ENCODE peak calls at places on chromosomes 13 and 19, in six cellular contexts. One of them, this sample, is unnamed.
A peak's percentile ranks its signal among the peaks of the same experiment; 100 is the strongest.

GRCh38 chr13:62085832-62086231 is 670.2 kb upstream of the PCDH20 start:
- DNase-seq in activated T-cell treated with anti-CD3 and anti-CD28 coated beads, Interleukin-2, amount 50 U/mL, for 72 hours: no peak
- DNase-seq in Caco-2: no peak
- DNase-seq in HAP-1: no peak
- DNase-seq in ovary: no peak
- DNase-seq in NCI-H345: no peak
- DNase-seq in this sample: no peak

GRCh38 chr19:13019330-13019729 is 24.1 kb downstream of the NFIX start:
- DNase-seq in activated T-cell treated with anti-CD3 and anti-CD28 coated beads, Interleukin-2, amount 50 U/mL, for 72 hours: no peak
- DNase-seq in Caco-2: no peak
- DNase-seq in HAP-1: no peak
- DNase-seq in ovary: no peak
- DNase-seq in NCI-H345: no peak
- DNase-seq in this sample: no peak

GRCh38 chr19:5697022-5697889 is 7.2 kb downstream of the RPL36 start:
- DNase-seq in activated T-cell treated with anti-CD3 and anti-CD28 coated beads, Interleukin-2, amount 50 U/mL, for 72 hours: no peak
- DNase-seq in Caco-2: no peak
- DNase-seq in HAP-1: no peak
- DNase-seq in ovary: peak; percentile 8
- DNase-seq in NCI-H345: no peak
- DNase-seq in this sample: no peak

GRCh38 chr19:49889687-49890348 is 6.9 kb downstream of the IL4I1 start:
- DNase-seq in activated T-cell treated with anti-CD3 and anti-CD28 coated beads, Interleukin-2, amount 50 U/mL, for 72 hours: peak; percentile 86
- DNase-seq in Caco-2: peak; percentile 94
- DNase-seq in HAP-1: no peak
- DNase-seq in ovary: peak; percentile 73
- DNase-seq in NCI-H345: no peak
- DNase-seq in this sample: peak; percentile 75

GRCh38 chr13:98372886-98373285 is 195.8 kb upstream of the RNF113B start:
- DNase-seq in activated T-cell treated with anti-CD3 and anti-CD28 coated beads, Interleukin-2, amount 50 U/mL, for 72 hours: no peak
- DNase-seq in Caco-2: no peak
- DNase-seq in HAP-1: no peak
- DNase-seq in ovary: no peak
- DNase-seq in NCI-H345: no peak
- DNase-seq in this sample: no peak

GRCh38 chr19:29670255-29670654 is 5.0 kb downstream of the PLEKHF1 start:
- DNase-seq in activated T-cell treated with anti-CD3 and anti-CD28 coated beads, Interleukin-2, amount 50 U/mL, for 72 hours: no peak
- DNase-seq in Caco-2: no peak
- DNase-seq in HAP-1: no peak
- DNase-seq in ovary: no peak
- DNase-seq in NCI-H345: no peak
- DNase-seq in this sample: no peak

GRCh38 chr19:19321143-19321577 is 531 bp downstream of the MAU2 start:
- DNase-seq in activated T-cell treated with anti-CD3 and anti-CD28 coated beads, Interleukin-2, amount 50 U/mL, for 72 hours: no peak
- DNase-seq in Caco-2: peak; percentile 43
- DNase-seq in HAP-1: peak; percentile 31
- DNase-seq in ovary: no peak
- DNase-seq in NCI-H345: no peak
- DNase-seq in this sample: no peak

GRCh38 chr13:36725936-36726335 is 52.1 kb downstream of the SERTM1 start:
- DNase-seq in activated T-cell treated with anti-CD3 and anti-CD28 coated beads, Interleukin-2, amount 50 U/mL, for 72 hours: no peak
- DNase-seq in Caco-2: no peak
- DNase-seq in HAP-1: no peak
- DNase-seq in ovary: no peak
- DNase-seq in NCI-H345: no peak
- DNase-seq in this sample: no peak

GRCh38 chr13:31115616-31116015 is 46.1 kb downstream of the HSPH1 start:
- DNase-seq in activated T-cell treated with anti-CD3 and anti-CD28 coated beads, Interleukin-2, amount 50 U/mL, for 72 hours: no peak
- DNase-seq in Caco-2: no peak
- DNase-seq in HAP-1: no peak
- DNase-seq in ovary: no peak
- DNase-seq in NCI-H345: peak; percentile 44
- DNase-seq in this sample: no peak

GRCh38 chr13:113229791-113230190 is 20.4 kb downstream of the CUL4A start:
- DNase-seq in activated T-cell treated with anti-CD3 and anti-CD28 coated beads, Interleukin-2, amount 50 U/mL, for 72 hours: no peak
- DNase-seq in Caco-2: no peak
- DNase-seq in HAP-1: no peak
- DNase-seq in ovary: no peak
- DNase-seq in NCI-H345: no peak
- DNase-seq in this sample: no peak

GRCh38 chr19:16541526-16542044 is 652 bp downstream of the CHERP start:
- DNase-seq in activated T-cell treated with anti-CD3 and anti-CD28 coated beads, Interleukin-2, amount 50 U/mL, for 72 hours: peak; percentile 23
- DNase-seq in Caco-2: peak; percentile 13
- DNase-seq in HAP-1: no peak
- DNase-seq in ovary: no peak
- DNase-seq in NCI-H345: no peak
- DNase-seq in this sample: no peak

GRCh38 chr13:60139272-60139671 is 24.5 kb downstream of the DIAPH3 start:
- DNase-seq in activated T-cell treated with anti-CD3 and anti-CD28 coated beads, Interleukin-2, amount 50 U/mL, for 72 hours: no peak
- DNase-seq in Caco-2: no peak
- DNase-seq in HAP-1: no peak
- DNase-seq in ovary: no peak
- DNase-seq in NCI-H345: no peak
- DNase-seq in this sample: no peak

GRCh38 chr13:96816261-96816660 is 178.0 kb downstream of the OXGR1 start:
- DNase-seq in activated T-cell treated with anti-CD3 and anti-CD28 coated beads, Interleukin-2, amount 50 U/mL, for 72 hours: no peak
- DNase-seq in Caco-2: no peak
- DNase-seq in HAP-1: no peak
- DNase-seq in ovary: no peak
- DNase-seq in NCI-H345: no peak
- DNase-seq in this sample: no peak

GRCh38 chr13:91359566-91359965 is 12.1 kb downstream of the MIR17HG start:
- DNase-seq in activated T-cell treated with anti-CD3 and anti-CD28 coated beads, Interleukin-2, amount 50 U/mL, for 72 hours: no peak
- DNase-seq in Caco-2: no peak
- DNase-seq in HAP-1: no peak
- DNase-seq in ovary: no peak
- DNase-seq in NCI-H345: no peak
- DNase-seq in this sample: no peak

GRCh38 chr19:5150902-5151741 is 182.2 kb downstream of the KDM4B start:
- DNase-seq in activated T-cell treated with anti-CD3 and anti-CD28 coated beads, Interleukin-2, amount 50 U/mL, for 72 hours: no peak
- DNase-seq in Caco-2: no peak
- DNase-seq in HAP-1: no peak
- DNase-seq in ovary: no peak
- DNase-seq in NCI-H345: no peak
- DNase-seq in this sample: no peak

GRCh38 chr13:24742294-24742693 is 21.7 kb upstream of the RNF17 start:
- DNase-seq in activated T-cell treated with anti-CD3 and anti-CD28 coated beads, Interleukin-2, amount 50 U/mL, for 72 hours: no peak
- DNase-seq in Caco-2: no peak
- DNase-seq in HAP-1: no peak
- DNase-seq in ovary: no peak
- DNase-seq in NCI-H345: no peak
- DNase-seq in this sample: no peak

GRCh38 chr13:49560270-49561063 is 24.9 kb downstream of the RCBTB1 start:
- DNase-seq in activated T-cell treated with anti-CD3 and anti-CD28 coated beads, Interleukin-2, amount 50 U/mL, for 72 hours: no peak
- DNase-seq in Caco-2: peak; percentile 79
- DNase-seq in HAP-1: no peak
- DNase-seq in ovary: no peak
- DNase-seq in NCI-H345: no peak
- DNase-seq in this sample: no peak

GRCh38 chr13:87259479-87260083 is 411.6 kb upstream of the SLITRK5 start:
- DNase-seq in activated T-cell treated with anti-CD3 and anti-CD28 coated beads, Interleukin-2, amount 50 U/mL, for 72 hours: no peak
- DNase-seq in Caco-2: peak; percentile 41
- DNase-seq in HAP-1: peak; percentile 16
- DNase-seq in ovary: no peak
- DNase-seq in NCI-H345: no peak
- DNase-seq in this sample: no peak

GRCh38 chr19:6773323-6773931 is 919 bp downstream of the VAV1 start:
- DNase-seq in activated T-cell treated with anti-CD3 and anti-CD28 coated beads, Interleukin-2, amount 50 U/mL, for 72 hours: peak; percentile 58
- DNase-seq in Caco-2: no peak
- DNase-seq in HAP-1: no peak
- DNase-seq in ovary: no peak
- DNase-seq in NCI-H345: no peak
- DNase-seq in this sample: peak; percentile 43

GRCh38 chr13:108475181-108475580 is 154.2 kb upstream of the MYO16 start:
- DNase-seq in activated T-cell treated with anti-CD3 and anti-CD28 coated beads, Interleukin-2, amount 50 U/mL, for 72 hours: no peak
- DNase-seq in Caco-2: no peak
- DNase-seq in HAP-1: no peak
- DNase-seq in ovary: no peak
- DNase-seq in NCI-H345: no peak
- DNase-seq in this sample: no peak

GRCh38 chr13:27954406-27954851 is 14.7 kb downstream of the CDX2 start:
- DNase-seq in activated T-cell treated with anti-CD3 and anti-CD28 coated beads, Interleukin-2, amount 50 U/mL, for 72 hours: no peak
- DNase-seq in Caco-2: peak; percentile 82
- DNase-seq in HAP-1: peak; percentile 53
- DNase-seq in ovary: peak; percentile 31
- DNase-seq in NCI-H345: peak; percentile 38
- DNase-seq in this sample: no peak

This sample was measured in naive thymus-derived CD4-positive, alpha-beta T cell.